ENCODE peak calls at places on chromosomes 5 and 9, in four cellular contexts. E, K, J and W are unnamed samples.

GRCh38 chr5:79512692-79513518 is 1.0 kb downstream of the HOMER1 start:
- DNase-seq in E (peak), K (peak), J (no peak), W (peak)

GRCh38 chr9:87959916-87960581 is 14.3 kb downstream of the CDK20 start:
- DNase-seq in E (no peak), K (no peak), J (no peak), W (peak)

GRCh38 chr9:12464910-12465512 is 228.2 kb upstream of the TYRP1 start:
- DNase-seq in E (peak), K (peak), J (no peak), W (peak)

GRCh38 chr9:137582286-137582860 is 3.6 kb upstream of the DPH7 start:
- DNase-seq in E (peak), K (no peak), J (no peak), W (peak)

GRCh38 chr5:134380367-134380766 is 9.0 kb downstream of the UBE2B start:
- DNase-seq in E (no peak), K (no peak), J (no peak), W (no peak)

GRCh38 chr9:113511856-113512761 is 48.6 kb downstream of the RGS3 start:
- DNase-seq in E (peak), K (no peak), J (peak), W (no peak)

GRCh38 chr5:156366536-156366935 is 39.6 kb downstream of the SGCD start:
- DNase-seq in E (no peak), K (no peak), J (no peak), W (no peak)

GRCh38 chr5:32866138-32866537 is 155.0 kb downstream of the NPR3 start:
- DNase-seq in E (no peak), K (no peak), J (no peak), W (no peak)

GRCh38 chr9:98226516-98226915 is 28.9 kb downstream of the TBC1D2 start:
- DNase-seq in E (no peak), K (no peak), J (no peak), W (no peak)

GRCh38 chr9:88173378-88173999 is 35.2 kb upstream of the SPATA31C2 start:
- DNase-seq in E (peak), K (peak), J (peak), W (peak)